ENCODE peak calls at places on chromosomes 12 and 14, in eight cellular contexts. One of them, this sample, is unnamed. For H3K27me3, the result is how much of the 10 kb centered on the place peaks cover.

GRCh38 chr14:105118646-105119409 is 49.7 kb downstream of the JAG2 start:
- DNase-seq in fibroblast of lung: no peak
- DNase-seq in A673: no peak
- DNase-seq in colonic mucosa: no peak
- DNase-seq in tibial artery: no peak
- DNase-seq in GM23248: no peak
- DNase-seq in IMR-90: no peak
- DNase-seq in CD4-positive, alpha-beta memory T cell: no peak
- DNase-seq in this sample: no peak

GRCh38 chr12:104458645-104459555 is 2.2 kb downstream of the CHST11 start:
- DNase-seq in fibroblast of lung: peak
- DNase-seq in tibial artery: no peak
- DNase-seq in A673: peak
- DNase-seq in GM23248: peak
- DNase-seq in CD4-positive, alpha-beta memory T cell: no peak
- DNase-seq in colonic mucosa: peak
- DNase-seq in IMR-90: no peak
- DNase-seq in this sample: no peak

GRCh38 chr12:125330645-125331341 is 265.6 kb downstream of the AACS start:
- DNase-seq in IMR-90: no peak
- DNase-seq in colonic mucosa: peak
- DNase-seq in tibial artery: no peak
- DNase-seq in fibroblast of lung: peak
- DNase-seq in A673: peak
- DNase-seq in CD4-positive, alpha-beta memory T cell: peak
- DNase-seq in GM23248: peak
- DNase-seq in this sample: no peak

GRCh38 chr12:7376196-7376595 is 67.8 kb downstream of the CD163L1 start:
- DNase-seq in CD4-positive, alpha-beta memory T cell: no peak
- DNase-seq in IMR-90: peak
- DNase-seq in fibroblast of lung: peak
- DNase-seq in A673: no peak
- DNase-seq in GM23248: peak
- DNase-seq in tibial artery: no peak
- DNase-seq in colonic mucosa: no peak
- DNase-seq in this sample: no peak

GRCh38 chr14:100658514-100658886 is 68.2 kb upstream of the DLK1 start:
- DNase-seq in CD4-positive, alpha-beta memory T cell: no peak
- DNase-seq in GM23248: no peak
- DNase-seq in IMR-90: no peak
- DNase-seq in fibroblast of lung: no peak
- DNase-seq in colonic mucosa: peak
- DNase-seq in tibial artery: no peak
- DNase-seq in A673: no peak
- DNase-seq in this sample: no peak

GRCh38 chr12:64675795-64676194 is 65.5 kb downstream of the RASSF3 start:
- DNase-seq in tibial artery: peak
- DNase-seq in GM23248: peak
- DNase-seq in A673: peak
- DNase-seq in colonic mucosa: peak
- DNase-seq in fibroblast of lung: peak
- DNase-seq in CD4-positive, alpha-beta memory T cell: no peak
- DNase-seq in IMR-90: no peak
- DNase-seq in this sample: no peak

GRCh38 chr12:40474630-40475029 is 217.6 kb upstream of the CNTN1 start:
- DNase-seq in colonic mucosa: no peak
- DNase-seq in IMR-90: no peak
- DNase-seq in fibroblast of lung: no peak
- DNase-seq in A673: no peak
- DNase-seq in tibial artery: no peak
- DNase-seq in CD4-positive, alpha-beta memory T cell: no peak
- DNase-seq in GM23248: no peak
- DNase-seq in this sample: no peak

GRCh38 chr12:55072093-55072492 is 52.3 kb downstream of the NEUROD4 start:
- DNase-seq in A673: peak
- DNase-seq in GM23248: peak
- DNase-seq in fibroblast of lung: peak
- DNase-seq in tibial artery: no peak
- DNase-seq in IMR-90: no peak
- DNase-seq in colonic mucosa: peak
- DNase-seq in CD4-positive, alpha-beta memory T cell: peak
- DNase-seq in this sample: peak

GRCh38 chr14:104694991-104695659 is 5.7 kb downstream of the INF2 start:
- DNase-seq in colonic mucosa: no peak
- DNase-seq in tibial artery: no peak
- DNase-seq in CD4-positive, alpha-beta memory T cell: peak
- DNase-seq in GM23248: no peak
- DNase-seq in IMR-90: no peak
- DNase-seq in fibroblast of lung: peak
- DNase-seq in A673: peak
- DNase-seq in this sample: peak

GRCh38 chr14:65044596-65044959 is 57.7 kb downstream of the MAX start:
- DNase-seq in fibroblast of lung: no peak
- DNase-seq in GM23248: no peak
- DNase-seq in CD4-positive, alpha-beta memory T cell: no peak
- DNase-seq in tibial artery: peak
- DNase-seq in A673: no peak
- DNase-seq in colonic mucosa: no peak
- DNase-seq in IMR-90: no peak
- DNase-seq in this sample: no peak

GRCh38 chr14:69571449-69571878 is 3.2 kb downstream of the CCDC177 start:
- DNase-seq in fibroblast of lung: no peak
- DNase-seq in colonic mucosa: no peak
- DNase-seq in CD4-positive, alpha-beta memory T cell: no peak
- DNase-seq in GM23248: peak
- DNase-seq in tibial artery: no peak
- DNase-seq in IMR-90: no peak
- DNase-seq in A673: no peak
- DNase-seq in this sample: no peak
- H3K27me3 ChIP-seq in fibroblast of lung: half or more
- H3K27me3 ChIP-seq in colonic mucosa: half or more
- H3K27me3 ChIP-seq in CD4-positive, alpha-beta memory T cell: under half
- H3K27me3 ChIP-seq in GM23248: half or more
- H3K27me3 ChIP-seq in tibial artery: half or more
- H3K27me3 ChIP-seq in IMR-90: half or more
- H3K27me3 ChIP-seq in A673: half or more
- H3K27me3 ChIP-seq in this sample: under half

GRCh38 chr12:53782093-53782703 is 30.4 kb upstream of the CISTR start:
- DNase-seq in CD4-positive, alpha-beta memory T cell: no peak
- DNase-seq in IMR-90: no peak
- DNase-seq in fibroblast of lung: no peak
- DNase-seq in GM23248: no peak
- DNase-seq in colonic mucosa: no peak
- DNase-seq in A673: no peak
- DNase-seq in tibial artery: no peak
- DNase-seq in this sample: no peak

GRCh38 chr12:53785161-53785560 is 33.4 kb upstream of the CISTR start:
- DNase-seq in IMR-90: no peak
- DNase-seq in colonic mucosa: no peak
- DNase-seq in GM23248: no peak
- DNase-seq in tibial artery: no peak
- DNase-seq in A673: no peak
- DNase-seq in CD4-positive, alpha-beta memory T cell: no peak
- DNase-seq in fibroblast of lung: no peak
- DNase-seq in this sample: no peak

GRCh38 chr12:53777936-53778644 is 26.3 kb upstream of the CISTR start:
- DNase-seq in fibroblast of lung: no peak
- DNase-seq in IMR-90: no peak
- DNase-seq in tibial artery: no peak
- DNase-seq in GM23248: peak
- DNase-seq in colonic mucosa: no peak
- DNase-seq in CD4-positive, alpha-beta memory T cell: no peak
- DNase-seq in A673: no peak
- DNase-seq in this sample: no peak

GRCh38 chr12:53780323-53780722 is 28.5 kb upstream of the CISTR start:
- DNase-seq in CD4-positive, alpha-beta memory T cell: no peak
- DNase-seq in GM23248: no peak
- DNase-seq in fibroblast of lung: no peak
- DNase-seq in IMR-90: no peak
- DNase-seq in colonic mucosa: no peak
- DNase-seq in tibial artery: no peak
- DNase-seq in A673: no peak
- DNase-seq in this sample: no peak

DNA sequence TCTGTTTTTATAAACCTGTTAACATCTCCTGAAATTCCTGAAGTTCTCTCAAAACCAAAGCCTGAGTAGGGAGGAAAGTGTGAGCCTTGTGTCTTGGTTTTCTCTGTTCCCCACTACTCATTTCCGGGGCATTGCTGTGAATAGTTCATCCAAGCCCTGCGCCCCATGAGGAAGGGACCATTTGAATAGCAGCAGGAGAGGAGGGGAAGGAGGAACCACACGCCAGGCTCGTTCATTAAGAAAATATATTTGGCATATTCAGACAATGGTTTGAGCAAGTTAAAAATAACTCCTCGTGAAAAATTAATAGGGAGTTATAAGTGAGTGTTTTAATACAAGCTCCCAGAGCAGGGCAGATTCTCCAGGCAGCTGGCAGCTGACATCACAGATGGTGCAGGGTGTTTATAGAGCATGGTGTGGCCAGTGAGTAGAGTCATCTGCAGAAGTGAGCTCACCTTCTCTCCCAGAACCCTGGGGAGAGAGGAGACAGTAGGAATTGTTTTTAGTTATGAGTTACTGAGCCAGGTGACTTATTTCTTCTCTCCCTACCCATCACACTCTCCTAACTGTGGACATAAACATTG is 29.5 kb upstream of the CISTR start:
- DNase-seq in tibial artery: no peak
- DNase-seq in A673: peak
- DNase-seq in GM23248: no peak
- DNase-seq in fibroblast of lung: no peak
- DNase-seq in CD4-positive, alpha-beta memory T cell: no peak
- DNase-seq in IMR-90: peak
- DNase-seq in colonic mucosa: no peak
- DNase-seq in this sample: no peak
- H3K27me3 ChIP-seq in tibial artery: under half
- H3K27me3 ChIP-seq in A673: under half
- H3K27me3 ChIP-seq in GM23248: half or more
- H3K27me3 ChIP-seq in fibroblast of lung: under half
- H3K27me3 ChIP-seq in CD4-positive, alpha-beta memory T cell: under half
- H3K27me3 ChIP-seq in IMR-90: under half
- H3K27me3 ChIP-seq in colonic mucosa: under half
- H3K27me3 ChIP-seq in this sample: under half

GRCh38 chr12:62190921-62191746 is 69.1 kb upstream of the USP15 start:
- DNase-seq in GM23248: peak
- DNase-seq in tibial artery: no peak
- DNase-seq in CD4-positive, alpha-beta memory T cell: peak
- DNase-seq in A673: peak
- DNase-seq in fibroblast of lung: no peak
- DNase-seq in colonic mucosa: no peak
- DNase-seq in IMR-90: peak
- DNase-seq in this sample: peak
- H3K27me3 ChIP-seq in GM23248: under half
- H3K27me3 ChIP-seq in tibial artery: under half
- H3K27me3 ChIP-seq in CD4-positive, alpha-beta memory T cell: under half
- H3K27me3 ChIP-seq in A673: under half
- H3K27me3 ChIP-seq in fibroblast of lung: under half
- H3K27me3 ChIP-seq in colonic mucosa: under half
- H3K27me3 ChIP-seq in IMR-90: under half
- H3K27me3 ChIP-seq in this sample: under half

GRCh38 chr12:34357791-34358190 is 335.5 kb downstream of the ALG10 start:
- DNase-seq in A673: no peak
- DNase-seq in GM23248: no peak
- DNase-seq in CD4-positive, alpha-beta memory T cell: no peak
- DNase-seq in colonic mucosa: no peak
- DNase-seq in fibroblast of lung: no peak
- DNase-seq in IMR-90: no peak
- DNase-seq in tibial artery: no peak
- DNase-seq in this sample: no peak
- H3K27me3 ChIP-seq in A673: under half
- H3K27me3 ChIP-seq in GM23248: under half
- H3K27me3 ChIP-seq in CD4-positive, alpha-beta memory T cell: under half
- H3K27me3 ChIP-seq in colonic mucosa: under half
- H3K27me3 ChIP-seq in fibroblast of lung: under half
- H3K27me3 ChIP-seq in IMR-90: under half
- H3K27me3 ChIP-seq in tibial artery: half or more
- H3K27me3 ChIP-seq in this sample: under half

DNA sequence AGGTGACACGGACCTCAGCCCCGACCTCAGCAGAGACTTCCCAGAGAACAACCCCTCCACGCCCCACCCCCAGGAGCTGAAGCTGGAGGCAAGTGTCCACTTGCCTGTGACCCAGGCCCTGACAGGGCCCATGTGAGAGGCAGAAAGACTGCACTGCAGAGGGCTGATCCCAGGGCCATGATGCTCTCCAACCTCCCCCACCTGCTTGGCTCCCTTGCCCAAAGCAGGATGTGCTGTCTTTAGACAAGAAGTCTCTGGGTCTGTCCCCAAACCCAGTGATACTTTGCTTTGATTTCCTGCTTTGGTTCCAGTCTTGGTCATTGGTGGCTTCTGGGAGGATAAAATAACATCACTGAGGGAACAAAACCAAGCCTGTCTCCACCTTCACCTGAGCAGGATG is 59.4 kb downstream of the BCL11B start:
- DNase-seq in IMR-90: no peak
- DNase-seq in fibroblast of lung: no peak
- DNase-seq in GM23248: no peak
- DNase-seq in CD4-positive, alpha-beta memory T cell: no peak
- DNase-seq in A673: no peak
- DNase-seq in colonic mucosa: no peak
- DNase-seq in tibial artery: no peak
- DNase-seq in this sample: no peak
- H3K27me3 ChIP-seq in IMR-90: under half
- H3K27me3 ChIP-seq in fibroblast of lung: under half
- H3K27me3 ChIP-seq in GM23248: under half
- H3K27me3 ChIP-seq in CD4-positive, alpha-beta memory T cell: under half
- H3K27me3 ChIP-seq in A673: under half
- H3K27me3 ChIP-seq in colonic mucosa: under half
- H3K27me3 ChIP-seq in tibial artery: under half
- H3K27me3 ChIP-seq in this sample: under half

GRCh38 chr12:116693259-116694227 is 44.3 kb downstream of the SPRING1 start:
- DNase-seq in CD4-positive, alpha-beta memory T cell: no peak
- DNase-seq in colonic mucosa: peak
- DNase-seq in GM23248: peak
- DNase-seq in tibial artery: no peak
- DNase-seq in fibroblast of lung: no peak
- DNase-seq in IMR-90: no peak
- DNase-seq in A673: peak
- DNase-seq in this sample: no peak
- H3K27me3 ChIP-seq in CD4-positive, alpha-beta memory T cell: under half
- H3K27me3 ChIP-seq in colonic mucosa: under half
- H3K27me3 ChIP-seq in GM23248: under half
- H3K27me3 ChIP-seq in tibial artery: under half
- H3K27me3 ChIP-seq in fibroblast of lung: under half
- H3K27me3 ChIP-seq in IMR-90: half or more
- H3K27me3 ChIP-seq in A673: under half
- H3K27me3 ChIP-seq in this sample: under half

GRCh38 chr14:79663453-79663852 is 547.9 kb downstream of the DIO2 start:
- DNase-seq in fibroblast of lung: no peak
- DNase-seq in colonic mucosa: no peak
- DNase-seq in CD4-positive, alpha-beta memory T cell: no peak
- DNase-seq in A673: no peak
- DNase-seq in GM23248: no peak
- DNase-seq in IMR-90: no peak
- DNase-seq in tibial artery: no peak
- DNase-seq in this sample: no peak
- H3K27me3 ChIP-seq in fibroblast of lung: under half
- H3K27me3 ChIP-seq in colonic mucosa: under half
- H3K27me3 ChIP-seq in CD4-positive, alpha-beta memory T cell: under half
- H3K27me3 ChIP-seq in A673: under half
- H3K27me3 ChIP-seq in GM23248: under half
- H3K27me3 ChIP-seq in IMR-90: under half
- H3K27me3 ChIP-seq in tibial artery: under half
- H3K27me3 ChIP-seq in this sample: under half